ENCODE peak calls at places on chromosomes 16 and 17, in four cellular contexts. K, I, B and W are unnamed samples.
A peak's percentile ranks its signal among the peaks of the same experiment; 100 is the strongest.

GRCh38 chr16:48001306-48001885 is 154.4 kb downstream of the ABCC12 start:
- DNase-seq in I (no peak), B (no peak), K (no peak), W (no peak)

GRCh38 chr17:1241904-1242303 is 28.3 kb upstream of the BHLHA9 start:
- DNase-seq in B (no peak), K (peak; percentile 73), I (no peak), W (peak; percentile 70)

GRCh38 chr16:680967-681745 is 946 bp downstream of the STUB1 start:
- DNase-seq in K (peak; percentile 42), I (no peak), B (peak; percentile 70), W (peak; percentile 53)

GRCh38 chr16:760498-761343 is at the start of gene MSLN:
- DNase-seq in K (peak; percentile 12), B (no peak), I (peak; percentile 73), W (no peak)

GRCh38 chr16:84228321-84228838 is 11.4 kb downstream of the KCNG4 start:
- DNase-seq in I (peak; percentile 81), K (peak; percentile 69), B (peak; percentile 23), W (peak; percentile 83)

GRCh38 chr17:32805029-32805976 is 71.6 kb downstream of the MYO1D start:
- DNase-seq in I (no peak), K (no peak), B (no peak), W (no peak)

GRCh38 chr17:20022701-20023100 is 13.5 kb downstream of the SPECC1 start:
- DNase-seq in I (no peak), K (peak; percentile 7), B (no peak), W (no peak)

GRCh38 chr17:67506966-67507365 is 129.9 kb downstream of the PITPNC1 start:
- DNase-seq in B (no peak), K (no peak), I (no peak), W (peak; percentile 69)

GRCh38 chr17:54900457-54901229 is at the start of gene TOM1L1:
- DNase-seq in B (peak; percentile 87), K (peak; percentile 68), I (peak; percentile 93), W (peak; percentile 57)

GRCh38 chr17:59838196-59838911 is 54.4 kb downstream of the TUBD1 start:
- DNase-seq in I (no peak), B (peak; percentile 47), K (no peak), W (peak; percentile 54)

GRCh38 chr17:8393470-8394231 is 4.0 kb downstream of the RNF222 start:
- DNase-seq in I (no peak), K (no peak), B (peak; percentile 41), W (no peak)

GRCh38 chr17:32523827-32524552 is 37.2 kb downstream of the CDK5R1 start:
- DNase-seq in I (no peak), B (no peak), K (no peak), W (no peak)

GRCh38 chr17:5705876-5706420 is 121.6 kb upstream of the NLRP1 start:
- DNase-seq in K (no peak), I (no peak), B (no peak), W (no peak)

GRCh38 chr16:12358898-12359297 is 382.4 kb downstream of the SNX29 start:
- DNase-seq in K (no peak), B (no peak), I (no peak), W (no peak)

GRCh38 chr17:43701318-43701743 is 39.6 kb upstream of the MEOX1 start:
- DNase-seq in K (no peak), I (peak; percentile 72), B (no peak), W (peak; percentile 78)

GRCh38 chr17:67215991-67216421 is 29.0 kb downstream of the HELZ start:
- DNase-seq in K (peak; percentile 20), B (no peak), I (no peak), W (no peak)

GRCh38 chr17:50633683-50634082 is 998 bp upstream of the ABCC3 start:
- DNase-seq in K (no peak), B (no peak), I (no peak), W (no peak)
- H3K4me3 ChIP-seq in K (no peak overlapping the region), B (no peak overlapping the region), I (no peak overlapping the region), W (no peak overlapping the region)

DNA sequence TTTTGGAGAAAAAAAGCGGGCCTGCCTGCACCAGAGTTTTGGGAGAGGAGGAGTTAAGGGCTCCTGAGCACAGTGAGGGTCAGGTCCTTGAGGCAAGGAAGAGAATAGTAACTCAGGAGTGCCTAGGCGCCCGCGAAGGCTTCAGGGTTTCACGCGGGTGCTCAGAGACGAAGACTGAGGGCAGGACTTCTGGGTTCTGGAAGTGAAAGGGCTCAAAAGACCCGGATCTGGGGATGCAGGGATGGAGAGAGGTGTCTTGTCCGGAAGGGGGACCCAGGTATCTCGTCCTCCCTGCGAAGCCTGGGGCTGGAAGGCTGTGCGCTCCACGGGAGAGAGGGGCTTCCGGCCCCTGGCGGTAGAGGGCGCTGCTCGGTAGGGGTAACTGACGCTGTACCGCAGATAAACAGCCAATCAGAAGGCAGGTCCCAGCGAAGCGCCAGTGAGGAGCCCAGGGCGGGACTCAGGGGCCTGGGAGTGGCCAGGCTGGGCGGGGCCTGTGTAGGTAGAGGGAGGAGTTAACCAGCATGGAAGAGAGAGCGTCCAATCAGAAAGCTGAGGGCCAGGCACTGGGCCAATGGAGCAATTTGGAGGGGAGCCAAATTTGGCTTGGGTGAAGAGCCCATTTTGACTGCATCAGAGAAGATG is 729 bp downstream of the TGFB1I1 start:
- DNase-seq in I (peak; percentile 94), K (peak; percentile 93), B (peak; percentile 92), W (peak; percentile 92)
- TF ChIP-seq CTCF in I (peak; percentile 77), K (peak; percentile 80), B (peak; percentile 60), W (peak; percentile 71)

GRCh38 chr17:3896108-3897099 is 3.6 kb upstream of the CAMKK1 start:
- DNase-seq in K (no peak), B (peak; percentile 34), I (no peak), W (no peak)
- H3K4me3 ChIP-seq in K (no peak overlapping the region), B (no peak overlapping the region), I (no peak overlapping the region), W (no peak overlapping the region)

GRCh38 chr17:80477647-80478478 is 1.5 kb upstream of the NPTX1 start:
- DNase-seq in B (no peak), I (no peak), K (peak; percentile 55), W (peak; percentile 32)
- TF ChIP-seq CTCF in B (no peak), I (peak; percentile 39), K (peak; percentile 67), W (peak; percentile 52)

GRCh38 chr16:14301150-14302030 is 230.3 kb downstream of the MRTFB start:
- DNase-seq in I (peak; percentile 69), K (peak; percentile 37), B (peak; percentile 36), W (peak; percentile 39)

GRCh38 chr16:14302399-14303181 is 231.5 kb downstream of the MRTFB start:
- DNase-seq in B (no peak), I (no peak), K (peak; percentile 31), W (no peak)

GRCh38 chr16:14302031-14302398 is 230.9 kb downstream of the MRTFB start:
- DNase-seq in B (peak; percentile 39), I (peak; percentile 77), K (peak; percentile 71), W (peak; percentile 79)

GRCh38 chr16:14298374-14299122 is 227.4 kb downstream of the MRTFB start:
- DNase-seq in I (peak; percentile 49), K (no peak), B (no peak), W (no peak)

DNA sequence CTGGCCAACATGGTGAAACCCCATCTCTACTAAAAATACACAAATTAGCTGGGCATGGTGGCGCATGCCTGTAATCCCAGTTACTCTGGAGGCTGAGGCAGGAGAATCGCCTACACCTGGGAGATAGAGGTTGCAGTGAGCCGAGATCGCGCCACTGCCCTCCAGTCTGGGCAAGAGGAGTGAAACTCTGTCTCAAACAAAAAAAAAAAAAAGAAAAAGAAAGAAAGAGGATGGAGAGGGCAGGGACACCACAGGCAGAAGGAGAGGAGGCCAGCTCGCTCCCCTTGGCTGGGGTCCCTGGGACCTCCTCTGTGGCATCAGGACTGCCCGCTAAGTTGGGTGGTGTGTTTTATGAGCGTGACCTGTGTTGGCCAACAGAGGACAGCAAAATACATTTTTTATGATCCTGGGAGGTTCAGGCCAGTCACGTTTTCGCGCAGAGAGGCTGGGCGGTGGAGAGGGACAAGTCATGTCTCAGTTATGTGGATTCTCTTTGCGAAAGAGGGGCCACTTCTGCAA is 229.6 kb downstream of the MRTFB start:
- DNase-seq in B (peak; percentile 62), K (peak; percentile 87), I (peak; percentile 79), W (peak; percentile 86)
- H3K4me3 ChIP-seq in B (no peak overlapping the region), K (peak overlapping the region; percentile 66), I (peak overlapping the region; percentile 72), W (peak overlapping the region; percentile 76)

GRCh38 chr16:78386925-78387324 is 287.5 kb downstream of the WWOX start:
- DNase-seq in I (no peak), B (no peak), K (no peak), W (no peak)

GRCh38 chr16:78381060-78381459 is 281.6 kb downstream of the WWOX start:
- DNase-seq in K (no peak), B (no peak), I (no peak), W (no peak)

GRCh38 chr16:78377312-78377711 is 277.9 kb downstream of the WWOX start:
- DNase-seq in K (no peak), B (no peak), I (no peak), W (no peak)

GRCh38 chr16:78385406-78385805 is 286.0 kb downstream of the WWOX start:
- DNase-seq in I (no peak), K (peak; percentile 26), B (no peak), W (no peak)

GRCh38 chr16:78383118-78383517 is 283.7 kb downstream of the WWOX start:
- DNase-seq in K (no peak), B (no peak), I (no peak), W (no peak)
- TF ChIP-seq CTCF in K (no peak), B (no peak), I (no peak), W (no peak)

GRCh38 chr17:79145548-79145947 is 70.9 kb downstream of the ENGASE start:
- DNase-seq in K (no peak), B (no peak), I (no peak), W (no peak)
- H3K4me3 ChIP-seq in K (no peak overlapping the region), B (no peak overlapping the region), I (no peak overlapping the region), W (no peak overlapping the region)

GRCh38 chr17:64017381-64017980 is 3.0 kb downstream of the ICAM2 start:
- DNase-seq in B (no peak), I (no peak), K (no peak), W (no peak)
- TF ChIP-seq CTCF in B (no peak), I (peak; percentile 34), K (peak; percentile 32), W (peak; percentile 36)